ENCODE peak calls at places on chromosome 19, in five cellular contexts. One of them, this sample, is unnamed.

GRCh38 chr19:6217752-6218403 is 61.9 kb downstream of the MLLT1 start:
- DNase-seq in K562: no peak
- DNase-seq in GM12878: no peak
- DNase-seq in HepG2: no peak
- DNase-seq in H1: no peak
- DNase-seq in this sample: no peak

GRCh38 chr19:32828139-32828538 is 41.4 kb downstream of the SLC7A9 start:
- DNase-seq in GM12878: no peak
- DNase-seq in K562: no peak
- DNase-seq in HepG2: peak; percentile 16
- DNase-seq in H1: no peak
- DNase-seq in this sample: no peak

GRCh38 chr19:17081672-17082630 is 6.4 kb downstream of the MYO9B start:
- DNase-seq in HepG2: no peak
- DNase-seq in GM12878: no peak
- DNase-seq in H1: no peak
- DNase-seq in K562: no peak
- DNase-seq in this sample: no peak

GRCh38 chr19:29943615-29944014 is 1.6 kb downstream of the URI1 start:
- DNase-seq in HepG2: no peak
- DNase-seq in H1: no peak
- DNase-seq in GM12878: no peak
- DNase-seq in K562: no peak
- DNase-seq in this sample: no peak

GRCh38 chr19:28619842-28620429 is 593.0 kb downstream of the UQCRFS1 start:
- DNase-seq in GM12878: no peak
- DNase-seq in HepG2: no peak
- DNase-seq in K562: no peak
- DNase-seq in H1: no peak
- DNase-seq in this sample: no peak

GRCh38 chr19:31349160-31349881 is at the start of gene TSHZ3:
- DNase-seq in GM12878: no peak
- DNase-seq in HepG2: no peak
- DNase-seq in K562: peak; percentile 49
- DNase-seq in H1: no peak
- DNase-seq in this sample: peak; percentile 33

GRCh38 chr19:30878456-30878855 is 470.8 kb downstream of the TSHZ3 start:
- DNase-seq in HepG2: no peak
- DNase-seq in H1: no peak
- DNase-seq in GM12878: no peak
- DNase-seq in K562: no peak
- DNase-seq in this sample: no peak

GRCh38 chr19:6803036-6803404 is 30.5 kb downstream of the VAV1 start:
- DNase-seq in GM12878: no peak
- DNase-seq in H1: no peak
- DNase-seq in K562: no peak
- DNase-seq in HepG2: no peak
- DNase-seq in this sample: no peak

GRCh38 chr19:46660008-46660517 is 919 bp downstream of the DACT3 start:
- DNase-seq in GM12878: no peak
- DNase-seq in H1: no peak
- DNase-seq in HepG2: no peak
- DNase-seq in K562: peak; percentile 61
- DNase-seq in this sample: no peak

GRCh38 chr19:30421571-30421970 is 49.4 kb downstream of the ZNF536 start:
- DNase-seq in GM12878: no peak
- DNase-seq in K562: no peak
- DNase-seq in HepG2: no peak
- DNase-seq in H1: no peak
- DNase-seq in this sample: no peak

GRCh38 chr19:51018745-51019543 is 565 bp downstream of the KLK10 start:
- DNase-seq in HepG2: no peak
- DNase-seq in H1: no peak
- DNase-seq in K562: peak; percentile 29
- DNase-seq in GM12878: no peak
- DNase-seq in this sample: no peak

GRCh38 chr19:33726756-33727155 is 69.9 kb upstream of the KCTD15 start:
- DNase-seq in GM12878: no peak
- DNase-seq in H1: no peak
- DNase-seq in K562: no peak
- DNase-seq in HepG2: no peak
- DNase-seq in this sample: no peak

DNA sequence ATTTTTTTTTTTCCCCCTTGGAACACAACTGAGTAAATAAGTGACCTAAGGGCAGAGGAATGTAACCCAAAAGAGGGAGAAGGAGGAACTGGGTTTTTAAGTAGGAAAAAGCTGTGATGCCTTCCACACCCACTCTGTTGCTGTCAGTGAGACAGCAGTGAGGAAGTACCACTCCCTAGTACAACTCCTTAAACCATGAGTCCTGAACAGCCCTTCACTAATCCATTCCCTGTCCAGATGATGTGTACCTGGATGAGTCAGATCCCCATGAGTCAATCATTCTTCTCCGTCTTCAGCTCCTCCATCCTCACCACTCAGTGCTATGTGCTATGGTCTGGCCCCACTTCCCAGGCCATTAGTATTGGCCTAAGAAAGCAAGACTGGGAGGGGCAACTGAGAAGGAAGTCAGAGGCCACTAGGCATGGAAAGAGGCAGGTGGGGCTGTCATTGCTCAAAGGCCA is 12.9 kb upstream of the CXCL17 start:
- DNase-seq in H1: no peak
- DNase-seq in GM12878: no peak
- DNase-seq in K562: no peak
- DNase-seq in HepG2: no peak
- DNase-seq in this sample: no peak
- TF ChIP-seq JUND in H1: no peak
- TF ChIP-seq JUND in GM12878: no peak
- TF ChIP-seq JUND in K562: no peak
- TF ChIP-seq JUND in HepG2: peak; percentile 19
- TF ChIP-seq JUND in this sample: no peak

DNA sequence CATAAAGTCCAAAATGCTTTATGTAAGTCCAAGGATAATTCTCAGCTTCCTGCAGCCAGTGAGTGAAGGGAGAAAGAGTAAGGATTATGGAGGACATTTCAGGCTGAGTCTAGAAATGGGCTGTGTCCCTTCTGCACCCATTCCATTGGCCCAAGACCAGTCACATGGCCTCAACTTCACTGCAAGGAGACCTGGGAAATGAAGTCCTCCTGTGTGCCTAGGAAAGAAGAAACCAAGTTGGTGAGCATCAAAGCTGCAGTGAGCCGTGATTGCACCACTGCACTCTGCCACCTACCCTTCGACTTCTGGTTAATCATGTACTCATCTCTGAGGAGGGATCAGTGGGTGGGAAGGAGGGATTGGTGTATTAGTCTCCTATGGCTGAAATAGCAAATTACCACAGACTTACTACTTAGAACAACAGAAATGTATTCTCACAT is 3.6 kb upstream of the CD37 start:
- DNase-seq in HepG2: peak; percentile 86
- DNase-seq in H1: no peak
- DNase-seq in GM12878: peak; percentile 81
- DNase-seq in K562: peak; percentile 73
- DNase-seq in this sample: peak; percentile 73
- TF ChIP-seq JUND in HepG2: no peak
- TF ChIP-seq JUND in H1: no peak
- TF ChIP-seq JUND in GM12878: no peak
- TF ChIP-seq JUND in K562: no peak
- TF ChIP-seq JUND in this sample: no peak

DNA sequence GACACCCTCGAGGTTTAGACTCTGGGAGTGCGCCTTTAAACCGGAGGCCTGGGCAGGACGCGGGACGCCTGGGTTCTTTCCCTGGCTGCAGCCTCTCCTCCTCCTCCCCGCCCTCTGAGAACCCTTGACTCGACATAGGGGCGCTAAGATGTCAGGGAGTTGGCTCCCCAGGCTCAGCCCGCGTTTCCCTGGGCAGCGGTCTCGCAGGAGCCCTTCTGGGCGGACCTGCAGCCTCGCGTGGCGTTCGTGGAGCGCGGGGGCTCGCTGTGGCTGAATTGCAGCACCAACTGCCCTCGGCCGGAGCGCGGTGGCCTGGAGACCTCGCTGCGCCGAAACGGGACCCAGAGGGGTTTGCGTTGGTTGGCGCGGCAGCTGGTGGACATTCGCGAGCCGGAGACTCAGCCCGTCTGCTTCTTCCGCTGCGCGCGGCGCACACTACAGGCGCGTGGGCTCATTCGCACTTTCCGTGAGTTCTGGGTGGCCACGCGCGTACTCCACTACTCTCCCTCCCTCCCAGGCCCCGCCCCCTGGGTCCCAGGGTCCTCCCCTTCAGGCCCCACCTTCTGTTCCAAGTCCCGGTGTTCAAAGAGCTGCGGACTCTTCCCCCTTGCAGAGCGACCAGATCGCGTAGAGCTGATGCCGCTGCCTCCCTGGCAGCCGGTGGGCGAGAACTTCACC is 1.3 kb downstream of the ICAM5 start:
- DNase-seq in GM12878: no peak
- DNase-seq in H1: no peak
- DNase-seq in HepG2: peak; percentile 43
- DNase-seq in K562: peak; percentile 79
- DNase-seq in this sample: peak; percentile 79
- TF ChIP-seq JUND in GM12878: no peak
- TF ChIP-seq JUND in H1: no peak
- TF ChIP-seq JUND in HepG2: no peak
- TF ChIP-seq JUND in K562: peak; percentile 32
- TF ChIP-seq JUND in this sample: no peak

GRCh38 chr19:1269478-1270167 is 491 bp downstream of the CIRBP start:
- DNase-seq in GM12878: no peak
- DNase-seq in HepG2: peak; percentile 66
- DNase-seq in K562: peak; percentile 74
- DNase-seq in H1: no peak
- DNase-seq in this sample: peak; percentile 87

GRCh38 chr19:1270854-1271527 is 1.9 kb downstream of the CIRBP start:
- DNase-seq in H1: no peak
- DNase-seq in GM12878: no peak
- DNase-seq in HepG2: no peak
- DNase-seq in K562: no peak
- DNase-seq in this sample: no peak

GRCh38 chr19:1269065-1269477 is at the start of gene CIRBP:
- DNase-seq in H1: peak; percentile 94
- DNase-seq in K562: peak; percentile 86
- DNase-seq in GM12878: peak; percentile 86
- DNase-seq in HepG2: peak; percentile 96
- DNase-seq in this sample: peak; percentile 96

GRCh38 chr19:1271528-1272422 is 2.6 kb downstream of the CIRBP start:
- DNase-seq in GM12878: no peak
- DNase-seq in H1: no peak
- DNase-seq in K562: no peak
- DNase-seq in HepG2: no peak
- DNase-seq in this sample: no peak

GRCh38 chr19:1270168-1270853 is 1.2 kb downstream of the CIRBP start:
- DNase-seq in K562: no peak
- DNase-seq in GM12878: no peak
- DNase-seq in HepG2: no peak
- DNase-seq in H1: no peak
- DNase-seq in this sample: peak; percentile 78
- TF ChIP-seq JUND in K562: no peak
- TF ChIP-seq JUND in GM12878: no peak
- TF ChIP-seq JUND in HepG2: peak; percentile 30
- TF ChIP-seq JUND in H1: no peak
- TF ChIP-seq JUND in this sample: no peak

GRCh38 chr19:4014541-4015491 is 7.3 kb downstream of the PIAS4 start:
- DNase-seq in HepG2: no peak
- DNase-seq in K562: peak; percentile 64
- DNase-seq in GM12878: no peak
- DNase-seq in H1: no peak
- DNase-seq in this sample: peak; percentile 46
- TF ChIP-seq JUND in HepG2: no peak
- TF ChIP-seq JUND in K562: no peak
- TF ChIP-seq JUND in GM12878: no peak
- TF ChIP-seq JUND in H1: no peak
- TF ChIP-seq JUND in this sample: no peak

GRCh38 chr19:35316560-35316959 is 12.4 kb upstream of the CD22 start:
- DNase-seq in K562: no peak
- DNase-seq in HepG2: peak; percentile 94
- DNase-seq in H1: no peak
- DNase-seq in GM12878: no peak
- DNase-seq in this sample: no peak

GRCh38 chr19:35320285-35320706 is 8.7 kb upstream of the CD22 start:
- DNase-seq in H1: no peak
- DNase-seq in HepG2: no peak
- DNase-seq in GM12878: no peak
- DNase-seq in K562: no peak
- DNase-seq in this sample: no peak

GRCh38 chr19:35317464-35318043 is 11.4 kb upstream of the CD22 start:
- DNase-seq in HepG2: peak; percentile 39
- DNase-seq in GM12878: no peak
- DNase-seq in H1: no peak
- DNase-seq in K562: no peak
- DNase-seq in this sample: peak; percentile 88

GRCh38 chr19:35315883-35316282 is 13.1 kb upstream of the CD22 start:
- DNase-seq in GM12878: no peak
- DNase-seq in K562: peak; percentile 37
- DNase-seq in HepG2: peak; percentile 67
- DNase-seq in H1: no peak
- DNase-seq in this sample: no peak

DNA sequence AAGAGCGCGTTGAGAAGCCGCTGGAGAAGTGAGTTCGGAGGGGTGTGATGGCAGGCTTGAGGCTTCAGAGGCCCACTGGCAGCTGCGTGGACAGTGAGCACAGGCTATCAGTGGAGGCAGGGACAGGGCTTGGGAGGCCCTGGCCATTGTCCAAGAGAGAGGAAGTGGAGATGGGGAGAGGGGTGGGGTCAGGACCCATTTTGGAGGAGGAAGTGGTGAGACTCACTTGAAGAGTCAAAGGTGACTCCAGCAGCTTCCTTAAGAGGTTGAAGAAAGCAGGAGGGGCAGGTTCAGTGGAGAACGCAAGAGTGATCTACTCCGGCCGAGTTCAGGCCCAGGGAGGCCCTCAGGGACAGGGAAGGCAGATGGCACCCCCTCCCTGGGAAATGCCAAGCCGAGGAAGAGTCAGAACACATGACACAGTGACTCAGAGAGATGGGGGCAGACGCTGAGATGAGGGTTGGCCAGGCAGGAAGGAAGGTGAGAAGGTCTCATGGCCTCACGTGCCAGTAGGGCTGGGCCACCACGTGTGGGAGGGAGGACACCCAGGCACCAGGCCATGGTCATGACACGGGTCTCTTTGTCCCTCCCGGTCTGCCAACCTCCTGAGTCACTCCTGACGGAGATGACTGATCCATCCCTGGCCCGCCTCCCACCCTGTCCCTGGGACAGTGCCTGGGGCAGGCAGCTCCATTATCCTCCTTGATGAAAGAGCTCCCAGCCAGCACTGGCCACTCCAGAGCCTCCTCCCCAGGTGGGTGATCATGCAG is 10.1 kb upstream of the CD22 start:
- DNase-seq in K562: peak; percentile 46
- DNase-seq in H1: no peak
- DNase-seq in GM12878: no peak
- DNase-seq in HepG2: peak; percentile 85
- DNase-seq in this sample: no peak
- TF ChIP-seq JUND in K562: peak; percentile 65
- TF ChIP-seq JUND in H1: no peak
- TF ChIP-seq JUND in GM12878: no peak
- TF ChIP-seq JUND in HepG2: no peak
- TF ChIP-seq JUND in this sample: no peak

GRCh38 chr19:8589177-8589714 is 12.0 kb upstream of the MYO1F start:
- DNase-seq in HepG2: no peak
- DNase-seq in H1: no peak
- DNase-seq in K562: no peak
- DNase-seq in GM12878: no peak
- DNase-seq in this sample: no peak
- TF ChIP-seq JUND in HepG2: no peak
- TF ChIP-seq JUND in H1: no peak
- TF ChIP-seq JUND in K562: no peak
- TF ChIP-seq JUND in GM12878: no peak
- TF ChIP-seq JUND in this sample: no peak

This sample was measured in T47D.